ENCODE peak calls at places on chromosomes 13 and 19, in five cellular contexts. N, Z, J, Q and B are unnamed samples.

GRCh38 chr19:55681131-55682087 is 6.4 kb downstream of the EPN1 start:
- DNase-seq in J (no peak), Z (no peak), Q (no peak), N (no peak), B (no peak)

GRCh38 chr19:3932931-3933810 is at the start of gene NMRK2:
- DNase-seq in Q (no peak), Z (no peak), J (no peak), N (no peak), B (no peak)

GRCh38 chr13:71218960-71219359 is 648.0 kb downstream of the DACH1 start:
- DNase-seq in J (no peak), N (no peak), Z (no peak), Q (no peak), B (no peak)

GRCh38 chr13:94704347-94705080 is 7.8 kb downstream of the SOX21 start:
- DNase-seq in Z (no peak), J (no peak), Q (no peak), N (no peak), B (no peak)

GRCh38 chr19:39154626-39155100 is 29.1 kb downstream of the PAK4 start:
- DNase-seq in J (no peak), N (peak; percentile 92), Q (peak; percentile 85), Z (no peak), B (no peak)

GRCh38 chr13:86585826-86586225 is 786.6 kb upstream of the SLITRK6 start:
- DNase-seq in Z (peak; percentile 90), Q (no peak), J (no peak), N (no peak), B (no peak)

GRCh38 chr13:29756506-29756905 is 93.9 kb downstream of the UBL3 start:
- DNase-seq in Q (no peak), J (no peak), Z (no peak), N (no peak), B (no peak)

GRCh38 chr13:100547805-100548204 is 40.8 kb downstream of the GGACT start:
- DNase-seq in Z (no peak), Q (no peak), N (no peak), J (no peak), B (no peak)

GRCh38 chr19:19385900-19386339 is 19.6 kb upstream of the GATAD2A start:
- DNase-seq in N (no peak), Z (no peak), J (no peak), Q (no peak), B (no peak)

GRCh38 chr19:54190942-54191670 is at the start of gene TSEN34:
- DNase-seq in N (no peak), Q (peak; percentile 91), J (no peak), Z (no peak), B (no peak)

GRCh38 chr19:18771328-18772242 is 19.5 kb downstream of the COMP start:
- DNase-seq in J (no peak), N (no peak), Z (no peak), Q (no peak), B (no peak)

GRCh38 chr13:103386341-103386740 is 320.1 kb upstream of the SLC10A2 start:
- DNase-seq in J (no peak), Z (no peak), N (no peak), Q (no peak), B (no peak)

GRCh38 chr19:4057913-4058695 is 8.6 kb downstream of the ZBTB7A start:
- DNase-seq in Q (peak; percentile 81), N (peak; percentile 79), J (peak; percentile 92), Z (peak; percentile 97), B (no peak)

GRCh38 chr13:50386527-50387123 is 371.4 kb downstream of the KCNRG start:
- DNase-seq in J (peak; percentile 27), Q (no peak), N (no peak), Z (no peak), B (no peak)

GRCh38 chr19:30856376-30856775 is 484.2 kb downstream of the ZNF536 start:
- DNase-seq in Z (no peak), Q (no peak), J (no peak), N (no peak), B (peak; percentile 46)

GRCh38 chr19:4519521-4520277 is 1.4 kb upstream of the PLIN4 start:
- DNase-seq in J (peak; percentile 77), N (no peak), Z (peak; percentile 95), Q (no peak), B (no peak)

GRCh38 chr19:2464389-2464788 is 7.6 kb upstream of the LMNB2 start:
- DNase-seq in Z (no peak), Q (no peak), J (no peak), N (no peak), B (no peak)

GRCh38 chr19:57192064-57192395 is 730 bp downstream of the ZNF264 start:
- DNase-seq in Z (no peak), J (no peak), N (no peak), Q (no peak), B (no peak)

GRCh38 chr13:112690242-112690943 is 555 bp downstream of the ATP11A start:
- DNase-seq in N (no peak), J (peak; percentile 51), Q (peak; percentile 46), Z (no peak), B (no peak)

GRCh38 chr13:105471683-105472082 is 1063.8 kb downstream of the EFNB2 start:
- DNase-seq in N (no peak), J (no peak), Q (no peak), Z (no peak), B (no peak)

DNA sequence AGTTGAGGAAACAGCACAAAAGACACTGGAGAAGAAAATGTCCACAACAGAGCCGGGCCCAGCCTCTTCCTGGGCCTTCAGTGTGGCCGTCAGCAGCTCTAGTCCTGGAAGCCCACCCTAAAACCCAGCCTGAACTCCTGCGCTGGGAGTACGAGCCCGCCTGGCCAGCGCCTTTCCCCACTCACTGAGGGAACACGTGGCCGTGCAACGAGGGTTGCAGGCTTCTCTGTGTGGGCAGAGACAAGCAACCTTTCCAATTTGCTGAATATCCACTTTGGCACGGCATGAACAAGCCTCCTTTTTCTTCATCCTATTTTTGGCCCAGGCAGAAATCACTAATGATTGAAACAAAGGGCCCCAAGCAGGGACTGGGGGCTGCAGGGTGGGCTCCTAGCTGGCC is 89.2 kb downstream of the CRYL1 start:
- DNase-seq in N (no peak), Q (no peak), J (no peak), Z (no peak), B (no peak)
- H3K27ac ChIP-seq in N (no peak overlapping the region), Q (no peak overlapping the region), J (peak overlapping the region; percentile 20), Z (no peak overlapping the region), B (no peak overlapping the region)

GRCh38 chr19:40662925-40663711 is 27.3 kb downstream of the NUMBL start:
- DNase-seq in J (peak; percentile 96), Q (peak; percentile 94), Z (peak; percentile 96), N (peak; percentile 88), B (peak; percentile 95)
- TF ChIP-seq POLR2A in J (peak; percentile 53), Q (no peak), Z (no peak), N (no peak), B (no peak)

GRCh38 chr19:49513746-49514118 is 1.3 kb downstream of the FCGRT start:
- DNase-seq in J (no peak), N (no peak), Q (no peak), Z (no peak), B (no peak)
- H3K4me3 ChIP-seq in J (no peak overlapping the region), N (peak overlapping the region; percentile 86), Q (peak overlapping the region; percentile 92), Z (peak overlapping the region; percentile 92), B (peak overlapping the region; percentile 73)

GRCh38 chr19:13020002-13020414 is 24.7 kb downstream of the NFIX start:
- DNase-seq in N (no peak), Q (no peak), Z (no peak), J (no peak), B (no peak)
- H3K27ac ChIP-seq in N (peak overlapping the region; percentile 95), Q (peak overlapping the region; percentile 94), Z (peak overlapping the region; percentile 92), J (peak overlapping the region; percentile 99), B (peak overlapping the region; percentile 99)

GRCh38 chr13:51590966-51591627 is 6.8 kb downstream of the WDFY2 start:
- DNase-seq in Z (no peak), J (peak; percentile 24), N (no peak), Q (peak; percentile 41), B (no peak)
- TF ChIP-seq POLR2A in Z (no peak), J (no peak), N (no peak), Q (no peak), B (no peak)

GRCh38 chr19:42154471-42155323 is 22.5 kb upstream of the POU2F2 start:
- DNase-seq in N (no peak), J (no peak), Z (no peak), Q (no peak), B (no peak)

GRCh38 chr19:42152285-42152684 is 20.0 kb upstream of the POU2F2 start:
- DNase-seq in Q (no peak), J (no peak), Z (no peak), N (no peak), B (no peak)

GRCh38 chr19:42155796-42156195 is 23.6 kb upstream of the POU2F2 start:
- DNase-seq in Q (no peak), Z (no peak), N (no peak), J (no peak), B (no peak)

GRCh38 chr19:42152876-42153275 is 20.6 kb upstream of the POU2F2 start:
- DNase-seq in Z (no peak), Q (no peak), N (no peak), J (no peak), B (no peak)

GRCh38 chr19:42153606-42154405 is 21.6 kb upstream of the POU2F2 start:
- DNase-seq in Z (no peak), Q (no peak), N (no peak), J (no peak), B (no peak)
- H3K4me3 ChIP-seq in Z (no peak overlapping the region), Q (no peak overlapping the region), N (no peak overlapping the region), J (no peak overlapping the region), B (no peak overlapping the region)

DNA sequence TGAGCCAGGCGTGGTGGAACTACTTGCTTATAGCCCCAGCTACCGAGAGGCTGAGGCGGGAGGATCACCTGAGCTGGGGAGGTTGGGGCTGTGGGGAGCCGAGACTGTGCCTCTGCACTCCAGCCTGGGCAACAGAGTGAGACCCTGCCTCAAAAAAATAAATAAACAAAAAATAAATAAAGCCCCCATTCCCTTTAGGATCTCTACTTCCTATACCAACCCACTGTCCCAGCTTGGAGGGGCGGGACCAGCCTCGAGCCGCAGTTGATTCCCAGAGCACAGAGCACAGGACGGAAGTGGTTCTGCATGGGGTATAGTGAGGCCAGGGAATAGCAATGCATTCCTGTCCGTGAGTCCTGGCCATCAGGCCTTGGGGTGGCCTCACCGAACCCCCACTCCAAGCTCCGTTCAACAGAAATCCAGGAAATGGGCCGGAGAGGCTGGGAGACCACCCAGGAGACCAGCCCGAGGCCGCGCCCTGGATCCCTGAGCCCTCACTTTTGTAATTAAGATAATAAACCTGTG is 4.8 kb upstream of the PTBP1 start:
- DNase-seq in Q (no peak), N (no peak), Z (no peak), J (no peak), B (no peak)
- H3K27ac ChIP-seq in Q (peak overlapping the region; percentile 49), N (no peak overlapping the region), Z (no peak overlapping the region), J (no peak overlapping the region), B (no peak overlapping the region)